ENCODE peak calls at places on chromosome 10, in four cellular contexts. V, R, C and Y are unnamed samples.
A peak's percentile ranks its signal among the peaks of the same experiment; 100 is the strongest.

GRCh38 chr10:98516352-98516751 is 69.6 kb upstream of the HPS1 start:
- DNase-seq in R (no peak), V (no peak), C (no peak), Y (no peak)

GRCh38 chr10:122280977-122281376 is 9.9 kb downstream of the BTBD16 start:
- DNase-seq in C (no peak), R (no peak), V (no peak), Y (no peak)

GRCh38 chr10:14700551-14700950 is 74.1 kb downstream of the FAM107B start:
- DNase-seq in R (no peak), V (no peak), C (no peak), Y (no peak)

GRCh38 chr10:12608761-12609160 is 259.4 kb downstream of the CAMK1D start:
- DNase-seq in V (no peak), R (no peak), C (no peak), Y (no peak)

GRCh38 chr10:77236700-77237099 is 400.9 kb downstream of the KCNMA1 start:
- DNase-seq in R (no peak), V (no peak), C (no peak), Y (no peak)

GRCh38 chr10:62658516-62658915 is 146.0 kb upstream of the ADO start:
- DNase-seq in V (no peak), C (no peak), R (no peak), Y (no peak)

GRCh38 chr10:32980558-32981468 is 22.8 kb upstream of the ITGB1 start:
- DNase-seq in R (peak; percentile 79), C (peak; percentile 97), V (peak; percentile 93), Y (peak; percentile 56)

GRCh38 chr10:60433684-60434083 is 44.0 kb upstream of the ANK3 start:
- DNase-seq in V (no peak), R (no peak), C (peak; percentile 77), Y (no peak)

GRCh38 chr10:61642692-61643091 is 20.0 kb upstream of the CABCOCO1 start:
- DNase-seq in R (no peak), V (no peak), C (no peak), Y (no peak)

GRCh38 chr10:14483417-14483816 is 152.7 kb upstream of the FRMD4A start:
- DNase-seq in C (no peak), V (no peak), R (no peak), Y (no peak)

GRCh38 chr10:10133271-10133670 is 884.4 kb upstream of the CELF2 start:
- DNase-seq in R (no peak), V (no peak), C (no peak), Y (no peak)

GRCh38 chr10:102802920-102803534 is 34.2 kb downstream of the CYP17A1 start:
- DNase-seq in R (no peak), V (no peak), C (peak; percentile 91), Y (no peak)

GRCh38 chr10:99292159-99292558 is 37.0 kb upstream of the CNNM1 start:
- DNase-seq in V (no peak), R (no peak), C (peak; percentile 65), Y (no peak)

GRCh38 chr10:101394522-101395133 is 40.7 kb downstream of the BTRC start:
- DNase-seq in R (no peak), V (no peak), C (no peak), Y (no peak)

GRCh38 chr10:114301177-114301576 is 62.1 kb downstream of the VWA2 start:
- DNase-seq in V (no peak), C (no peak), R (no peak), Y (no peak)

GRCh38 chr10:22900841-22901601 is 26.8 kb upstream of the ARMC3 start:
- DNase-seq in R (no peak), V (no peak), C (no peak), Y (no peak)

DNA sequence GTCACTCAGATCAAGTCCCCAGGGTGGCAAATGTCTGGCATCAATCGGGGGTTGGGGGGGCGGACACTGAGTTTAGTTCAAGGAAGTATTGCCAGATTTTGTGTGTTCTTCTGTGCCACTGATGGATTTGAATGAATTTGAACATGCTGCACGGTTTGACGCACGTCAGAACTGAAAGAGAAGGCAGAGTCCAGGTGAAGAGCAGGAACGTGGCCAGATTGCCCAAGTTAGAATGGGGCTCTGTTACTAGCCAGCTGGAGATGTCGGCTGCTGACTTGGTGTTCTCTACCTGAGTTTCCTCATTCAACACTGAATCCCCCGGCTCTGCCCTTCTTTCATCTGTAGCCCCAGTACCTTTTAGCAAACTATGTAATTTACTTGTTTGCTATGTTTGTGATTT is 180.2 kb downstream of the PRKCQ start:
- DNase-seq in C (no peak), V (peak; percentile 15), R (no peak), Y (no peak)
- TF ChIP-seq CTCF in C (no peak), V (no peak), R (no peak), Y (no peak)

GRCh38 chr10:71814923-71815411 is 36.1 kb downstream of the PSAP start:
- DNase-seq in C (no peak), V (no peak), R (no peak), Y (no peak)
- TF ChIP-seq CTCF in C (no peak), V (no peak), R (no peak), Y (no peak)

GRCh38 chr10:70139997-70140250 is 6.6 kb downstream of the TYSND1 start:
- DNase-seq in R (no peak), C (no peak), V (no peak), Y (no peak)

GRCh38 chr10:70137135-70137534 is 4.5 kb upstream of the AIFM2 start:
- DNase-seq in R (no peak), V (no peak), C (no peak), Y (no peak)

GRCh38 chr10:70137927-70138883 is 5.6 kb upstream of the AIFM2 start:
- DNase-seq in V (no peak), C (no peak), R (no peak), Y (no peak)

GRCh38 chr10:70140297-70140696 is 6.2 kb downstream of the TYSND1 start:
- DNase-seq in C (no peak), R (no peak), V (no peak), Y (no peak)

DNA sequence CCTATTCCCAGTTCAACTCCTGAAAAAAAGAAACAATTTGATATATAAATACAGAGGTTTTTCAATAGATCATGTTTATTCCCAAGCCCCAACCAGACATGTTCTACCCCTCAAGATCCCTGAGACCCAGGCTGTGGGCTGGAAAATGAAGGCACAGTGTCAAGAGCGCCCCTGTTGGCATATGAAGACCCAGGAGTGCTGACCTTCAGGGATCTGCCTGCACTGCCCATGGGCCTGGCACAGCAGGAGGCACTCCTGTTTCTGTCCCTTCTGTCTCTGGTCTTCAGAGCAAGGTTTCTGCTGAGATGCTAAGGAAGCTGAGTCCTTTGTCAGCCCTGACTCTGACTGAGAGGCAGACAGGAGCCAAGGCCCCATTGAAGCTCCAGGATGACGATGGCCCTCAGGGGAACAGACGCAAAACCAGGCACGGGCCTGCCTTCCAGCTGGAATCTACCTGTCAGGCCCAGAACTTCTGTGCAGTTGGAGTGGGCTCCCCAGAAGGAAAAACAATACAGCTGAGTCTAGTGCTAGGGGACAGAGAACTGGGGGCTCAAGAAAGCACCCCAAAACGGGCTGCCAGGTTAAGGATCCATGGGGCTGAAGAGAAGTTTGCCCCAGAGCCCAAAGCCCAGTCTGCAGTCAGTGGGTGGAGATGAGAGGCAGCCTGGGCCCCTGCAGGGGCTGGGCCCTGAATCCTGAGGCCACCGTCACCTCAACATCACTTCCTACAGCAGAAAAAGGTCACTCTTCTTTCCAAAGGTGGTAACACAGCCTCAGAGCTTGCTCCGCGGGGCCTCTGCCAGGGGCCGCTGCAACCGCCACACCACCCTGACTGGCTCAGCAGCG is 6.7 kb upstream of the AIFM2 start:
- DNase-seq in V (no peak), R (no peak), C (no peak), Y (no peak)
- TF ChIP-seq CTCF in V (no peak), R (no peak), C (no peak), Y (no peak)

GRCh38 chr10:3239066-3239919 is 66.7 kb upstream of the PITRM1 start:
- DNase-seq in R (peak; percentile 84), C (no peak), V (peak; percentile 85), Y (peak; percentile 68)

GRCh38 chr10:3238115-3238871 is 65.7 kb upstream of the PITRM1 start:
- DNase-seq in R (no peak), V (no peak), C (no peak), Y (no peak)

GRCh38 chr10:3242251-3242650 is 69.7 kb upstream of the PITRM1 start:
- DNase-seq in C (no peak), R (no peak), V (no peak), Y (no peak)

GRCh38 chr10:3241128-3242057 is 68.8 kb upstream of the PITRM1 start:
- DNase-seq in R (no peak), V (no peak), C (no peak), Y (no peak)

GRCh38 chr10:3239920-3240909 is 67.6 kb upstream of the PITRM1 start:
- DNase-seq in R (no peak), C (no peak), V (no peak), Y (no peak)
- TF ChIP-seq CTCF in R (no peak), C (no peak), V (peak; percentile 18), Y (no peak)